ENCODE peak calls at places on chromosomes 13 and 19, in four cellular contexts. G, V, A and T are unnamed samples.

GRCh38 chr13:76887070-76887563 is 912 bp upstream of the KCTD12 start:
- DNase-seq in G (peak; percentile 40), V (no peak), A (no peak), T (no peak)

GRCh38 chr13:100403675-100404074 is 184.9 kb downstream of the GGACT start:
- DNase-seq in A (no peak), V (no peak), G (no peak), T (no peak)

GRCh38 chr19:31639306-31639705 is 290.1 kb upstream of the TSHZ3 start:
- DNase-seq in G (no peak), V (no peak), A (no peak), T (no peak)

GRCh38 chr19:51777570-51778460 is 16.8 kb downstream of the FPR2 start:
- DNase-seq in V (no peak), A (peak; percentile 48), G (peak; percentile 82), T (no peak)

GRCh38 chr19:2982983-2983350 is 5.6 kb downstream of the TLE6 start:
- DNase-seq in G (peak; percentile 90), V (no peak), A (peak; percentile 68), T (peak; percentile 95)

GRCh38 chr13:107339209-107339608 is 771.3 kb upstream of the ARGLU1 start:
- DNase-seq in G (no peak), A (no peak), V (no peak), T (no peak)

GRCh38 chr13:79593611-79594275 is 112.8 kb downstream of the NDFIP2 start:
- DNase-seq in V (no peak), G (no peak), A (no peak), T (no peak)

GRCh38 chr19:43028866-43029265 is 2.6 kb upstream of the PSG11 start:
- DNase-seq in A (no peak), V (no peak), G (no peak), T (no peak)

GRCh38 chr13:36001561-36001960 is 129.6 kb downstream of the DCLK1 start:
- DNase-seq in A (no peak), G (no peak), V (no peak), T (no peak)

GRCh38 chr13:99414048-99414995 is 87.0 kb upstream of the TM9SF2 start:
- DNase-seq in G (no peak), V (no peak), A (no peak), T (no peak)

GRCh38 chr19:49056101-49056901 is 1.2 kb downstream of the CGB7 start:
- DNase-seq in V (no peak), G (peak; percentile 65), A (no peak), T (no peak)

GRCh38 chr19:39136225-39136940 is 10.8 kb downstream of the PAK4 start:
- DNase-seq in G (no peak), A (no peak), V (no peak), T (no peak)

GRCh38 chr19:1068111-1069001 is 1.4 kb downstream of the ARHGAP45 start:
- DNase-seq in G (peak; percentile 44), V (no peak), A (no peak), T (no peak)

GRCh38 chr13:98300956-98301641 is 124.0 kb upstream of the RNF113B start:
- DNase-seq in A (no peak), G (no peak), V (no peak), T (no peak)

GRCh38 chr13:111175948-111176347 is 60.8 kb downstream of the ARHGEF7 start:
- DNase-seq in G (no peak), A (no peak), V (no peak), T (no peak)

GRCh38 chr13:110921209-110921608 is 6.3 kb upstream of the ANKRD10 start:
- DNase-seq in V (no peak), G (no peak), A (no peak), T (no peak)

GRCh38 chr19:17340302-17340870 is 3.0 kb downstream of the GTPBP3 start:
- DNase-seq in A (no peak), V (no peak), G (no peak), T (no peak)

GRCh38 chr13:28495586-28496564 is 947 bp upstream of the FLT1 start:
- DNase-seq in V (no peak), G (no peak), A (no peak), T (no peak)

GRCh38 chr19:3440082-3440481 is 40.2 kb downstream of the SMIM24 start:
- DNase-seq in A (no peak), V (no peak), G (peak; percentile 41), T (no peak)

GRCh38 chr19:34559045-34559444 is 77.5 kb downstream of the WTIP start:
- DNase-seq in G (no peak), A (no peak), V (no peak), T (no peak)

GRCh38 chr13:85603735-85604134 is 195.5 kb downstream of the SLITRK6 start:
- DNase-seq in V (no peak), G (no peak), A (no peak), T (no peak)

GRCh38 chr19:1115646-1116420 is 12.0 kb downstream of the GPX4 start:
- DNase-seq in A (no peak), V (no peak), G (no peak), T (no peak)

GRCh38 chr13:99224019-99224418 is 23.4 kb downstream of the UBAC2 start:
- DNase-seq in G (no peak), V (no peak), A (no peak), T (no peak)

GRCh38 chr19:17021328-17021727 is 5.3 kb downstream of the CPAMD8 start:
- DNase-seq in A (no peak), G (no peak), V (no peak), T (no peak)

GRCh38 chr19:19488041-19488874 is 27.1 kb downstream of the TSSK6 start:
- DNase-seq in G (peak; percentile 74), A (no peak), V (no peak), T (no peak)

GRCh38 chr19:21698215-21698614 is 69.2 kb downstream of the ZNF100 start:
- DNase-seq in A (no peak), V (no peak), G (no peak), T (no peak)

GRCh38 chr13:44577236-44578063 is 1.3 kb upstream of the TSC22D1 start:
- DNase-seq in V (peak; percentile 68), G (peak; percentile 99), A (peak; percentile 96), T (peak; percentile 96)

GRCh38 chr19:3320853-3321252 is 45.5 kb upstream of the NFIC start:
- DNase-seq in V (no peak), A (no peak), G (no peak), T (no peak)

GRCh38 chr19:41940443-41941409 is 12.5 kb upstream of the ERFL start:
- DNase-seq in A (no peak), V (no peak), G (no peak), T (no peak)

GRCh38 chr13:22893777-22894176 is 287.0 kb upstream of the SGCG start:
- DNase-seq in G (no peak), A (no peak), V (no peak), T (no peak)

GRCh38 chr19:4976412-4977298 is 7.7 kb downstream of the KDM4B start:
- DNase-seq in V (peak; percentile 38), A (peak; percentile 92), G (peak; percentile 90), T (no peak)

GRCh38 chr13:46053162-46054012 is 841 bp upstream of the ZC3H13 start:
- DNase-seq in G (no peak), A (no peak), V (no peak), T (no peak)

DNA sequence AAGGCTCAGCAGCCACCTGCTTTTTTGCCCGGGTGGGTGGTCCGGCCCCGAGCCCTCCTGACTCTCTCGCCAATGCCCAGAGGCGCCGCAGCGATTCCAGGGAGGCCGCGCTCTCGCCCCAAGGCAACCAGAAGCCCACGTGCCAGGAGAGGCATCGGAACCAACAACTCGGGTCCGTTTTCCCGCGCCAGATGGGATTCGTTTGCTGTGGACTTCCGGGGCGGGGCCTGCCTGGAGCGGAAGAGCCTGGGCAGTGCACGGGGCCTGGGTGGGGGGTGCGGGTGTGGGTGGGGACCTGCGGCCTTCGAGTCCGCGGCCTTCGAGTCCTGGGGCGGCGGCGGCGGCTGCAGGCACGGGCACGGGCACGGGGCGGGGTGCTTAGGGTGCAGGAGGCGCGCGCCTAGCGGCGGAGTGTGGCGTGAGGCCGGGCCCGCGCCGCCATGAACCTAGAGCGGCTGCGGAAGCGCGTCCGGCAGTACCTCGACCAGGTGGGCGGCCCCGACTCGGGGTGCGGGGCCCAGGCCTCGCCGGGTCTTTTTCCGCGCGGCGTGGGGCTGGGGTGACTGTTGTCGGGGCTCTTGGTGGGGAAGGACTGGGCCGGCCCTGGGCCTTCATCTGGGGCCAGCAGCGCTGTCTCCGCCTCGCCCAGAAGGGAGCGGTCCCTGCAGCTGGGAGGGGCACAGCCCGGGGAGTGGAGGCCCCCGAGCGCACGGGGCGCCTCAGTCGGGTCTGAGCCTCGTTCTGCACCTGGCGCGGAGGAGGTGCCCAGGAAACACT is at the start of gene CDC16:
- DNase-seq in G (peak; percentile 95), V (peak; percentile 57), A (peak; percentile 85), T (peak; percentile 93)
- TF ChIP-seq CTCF in G (no peak), V (no peak), A (no peak), T (no peak)

GRCh38 chr19:13846533-13847032 is 30.4 kb upstream of the NANOS3 start:
- DNase-seq in V (peak; percentile 57), A (no peak), G (peak; percentile 80), T (no peak)

GRCh38 chr19:13849277-13849676 is 27.7 kb upstream of the NANOS3 start:
- DNase-seq in V (no peak), G (no peak), A (no peak), T (no peak)

GRCh38 chr19:13848811-13849241 is 28.1 kb upstream of the NANOS3 start:
- DNase-seq in A (no peak), V (no peak), G (no peak), T (no peak)

GRCh38 chr19:13847033-13847899 is 29.7 kb upstream of the NANOS3 start:
- DNase-seq in A (peak; percentile 88), V (no peak), G (peak; percentile 97), T (peak; percentile 97)

GRCh38 chr19:13847900-13848677 is 28.8 kb upstream of the NANOS3 start:
- DNase-seq in V (no peak), G (no peak), A (no peak), T (no peak)
- H3K4me1 ChIP-seq in V (peaks cover 65% of the 10 kb centered on the region), G (peaks cover 14% of the 10 kb centered on the region), A (peaks cover 48% of the 10 kb centered on the region), T (peaks cover 89% of the 10 kb centered on the region)

GRCh38 chr13:109610517-109610916 is 175.9 kb downstream of the IRS2 start:
- DNase-seq in A (no peak), G (peak; percentile 41), V (no peak), T (no peak)
- TF ChIP-seq CTCF in A (peak; percentile 33), G (no peak), V (no peak), T (peak; percentile 17)

GRCh38 chr19:35717665-35718344 is at the start of gene KMT2B:
- DNase-seq in V (no peak), A (peak; percentile 92), G (peak; percentile 96), T (no peak)
- H3K4me1 ChIP-seq in V (peaks cover 25% of the 10 kb centered on the region), A (peaks cover 21% of the 10 kb centered on the region), G (peaks cover 10% of the 10 kb centered on the region), T (peaks cover 30% of the 10 kb centered on the region)

DNA sequence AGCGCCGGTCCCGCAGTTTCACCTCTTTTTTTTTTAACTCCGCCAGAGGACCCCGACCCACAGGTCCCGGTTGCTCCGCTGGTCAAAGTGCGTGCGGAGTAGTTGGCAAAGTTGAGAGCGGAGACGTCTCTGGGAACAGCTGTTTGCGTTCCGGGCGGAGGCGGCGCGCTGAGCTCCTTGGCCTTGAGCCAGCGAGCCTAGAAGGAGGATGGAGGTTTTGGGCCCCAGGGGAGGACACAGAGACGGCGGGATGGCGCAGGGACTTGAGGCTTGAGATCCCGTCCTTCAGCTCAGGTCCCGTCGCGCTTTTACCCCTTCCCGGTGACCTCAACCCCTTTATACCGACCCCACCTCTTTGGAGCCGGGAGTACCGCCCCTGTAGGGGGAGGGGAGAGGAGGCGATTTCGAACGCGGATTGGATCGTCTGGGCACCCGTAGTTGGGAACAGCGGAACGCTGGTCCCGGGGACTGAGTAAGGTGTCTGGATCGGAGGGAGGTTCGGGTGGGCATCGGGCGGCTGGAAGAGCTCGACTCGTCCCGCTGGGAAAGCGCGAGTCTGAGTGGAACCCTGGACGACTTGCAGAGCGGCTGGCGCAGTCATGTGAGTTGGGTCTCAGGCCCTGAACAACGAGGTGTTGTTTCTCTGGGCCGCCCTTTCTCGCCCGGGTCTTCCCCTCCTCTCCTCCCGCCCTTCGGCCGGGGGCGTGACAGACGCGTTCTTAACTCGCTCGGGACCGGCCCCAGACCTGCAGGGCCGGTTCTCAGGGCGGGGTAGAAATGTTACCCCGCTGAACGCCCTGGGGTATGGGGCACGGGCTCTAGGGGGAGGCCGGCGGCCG is at the start of gene WBP4:
- DNase-seq in G (peak; percentile 96), A (peak; percentile 91), V (peak; percentile 79), T (no peak)
- TF ChIP-seq CTCF in G (no peak), A (peak; percentile 3), V (no peak), T (no peak)